ENCODE peak calls at places on chromosome 20, in four cellular contexts. Q, P, E and J are unnamed samples.

GRCh38 chr20:20531283-20531682 is 163.4 kb downstream of the INSM1 start:
- DNase-seq in Q (no peak), E (no peak), P (no peak), J (no peak)

GRCh38 chr20:47821481-47822100 is 36.3 kb upstream of the SULF2 start:
- DNase-seq in P (peak; percentile 52), E (peak; percentile 36), Q (no peak), J (no peak)

GRCh38 chr20:37898301-37899104 is 4.4 kb upstream of the VSTM2L start:
- DNase-seq in P (no peak), E (no peak), Q (no peak), J (no peak)

GRCh38 chr20:20367681-20368413 is at the start of gene INSM1:
- DNase-seq in Q (no peak), E (no peak), P (no peak), J (no peak)

GRCh38 chr20:1119524-1119923 is 1.1 kb downstream of the PSMF1 start:
- DNase-seq in Q (no peak), P (no peak), E (no peak), J (no peak)

GRCh38 chr20:48465271-48465670 is 362.5 kb downstream of the PREX1 start:
- DNase-seq in P (peak; percentile 4), E (peak; percentile 10), Q (no peak), J (no peak)

GRCh38 chr20:19978511-19979210 is 38.5 kb upstream of the NAA20 start:
- DNase-seq in E (no peak), Q (no peak), P (no peak), J (no peak)

GRCh38 chr20:49381558-49382493 is 100.6 kb downstream of the KCNB1 start:
- DNase-seq in P (peak; percentile 96), Q (no peak), E (no peak), J (peak; percentile 87)

GRCh38 chr20:63737940-63738686 is 1.5 kb upstream of the SLC2A4RG start:
- DNase-seq in P (peak; percentile 75), Q (peak; percentile 29), E (peak; percentile 88), J (no peak)

GRCh38 chr20:8515810-8516435 is 383.9 kb downstream of the PLCB1 start:
- DNase-seq in E (no peak), Q (no peak), P (no peak), J (no peak)

GRCh38 chr20:45497971-45498494 is 17.4 kb downstream of the SPINT3 start:
- DNase-seq in P (no peak), E (no peak), Q (no peak), J (no peak)

GRCh38 chr20:61127311-61128044 is 124.6 kb upstream of the CDH4 start:
- DNase-seq in Q (no peak), E (no peak), P (no peak), J (no peak)

GRCh38 chr20:7248392-7248992 is 481.0 kb downstream of the BMP2 start:
- DNase-seq in Q (no peak), E (no peak), P (peak; percentile 63), J (no peak)

GRCh38 chr20:17835941-17836861 is 132.4 kb downstream of the SNX5 start:
- DNase-seq in P (peak; percentile 94), Q (no peak), E (no peak), J (no peak)

GRCh38 chr20:2108987-2109386 is 7.4 kb downstream of the STK35 start:
- DNase-seq in Q (no peak), E (no peak), P (no peak), J (no peak)

GRCh38 chr20:62136283-62137091 is 6.7 kb downstream of the PSMA7 start:
- DNase-seq in E (peak; percentile 88), P (no peak), Q (no peak), J (peak; percentile 63)
- TF ChIP-seq POLR2A in E (no peak), P (no peak), Q (peak; percentile 62), J (no peak)

DNA sequence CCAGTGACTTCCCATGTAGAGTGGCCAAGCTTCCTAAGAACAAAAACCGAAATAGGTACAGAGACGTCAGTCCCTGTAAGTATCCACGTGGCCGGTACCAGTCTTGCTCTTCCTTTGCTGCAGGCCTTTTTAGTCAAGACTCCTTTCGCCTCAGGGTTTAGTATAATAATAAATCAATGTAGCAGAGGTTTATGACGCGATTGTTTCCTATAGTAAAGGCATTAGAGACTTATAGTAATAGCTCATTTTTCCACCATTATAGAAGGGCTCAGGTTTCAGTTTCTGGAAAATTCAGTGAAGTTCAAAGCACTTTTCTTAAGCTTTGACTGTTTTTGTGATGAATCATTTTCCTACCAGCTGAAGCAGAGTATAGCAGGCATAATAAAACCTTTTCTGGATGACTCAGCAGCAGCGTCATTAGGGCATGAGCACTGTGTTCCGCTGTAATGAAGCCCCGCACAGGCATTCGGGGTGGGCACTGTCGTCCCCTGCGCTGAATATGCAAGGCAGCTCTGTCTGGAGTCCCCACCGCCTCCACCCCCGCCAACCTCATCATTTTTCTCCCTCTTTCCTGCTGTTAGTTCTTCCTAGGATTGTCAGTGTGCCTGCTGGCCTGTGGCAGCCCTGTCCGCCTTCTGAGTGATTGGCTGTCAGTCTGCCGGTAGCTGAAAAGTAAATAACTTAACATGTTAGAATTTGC is 51.3 kb downstream of the PTPN1 start:
- DNase-seq in E (no peak), Q (no peak), P (peak; percentile 85), J (no peak)
- TF ChIP-seq POLR2AphosphoS5 in E (no peak), Q (no peak), P (peak; percentile 43), J (no peak)

DNA sequence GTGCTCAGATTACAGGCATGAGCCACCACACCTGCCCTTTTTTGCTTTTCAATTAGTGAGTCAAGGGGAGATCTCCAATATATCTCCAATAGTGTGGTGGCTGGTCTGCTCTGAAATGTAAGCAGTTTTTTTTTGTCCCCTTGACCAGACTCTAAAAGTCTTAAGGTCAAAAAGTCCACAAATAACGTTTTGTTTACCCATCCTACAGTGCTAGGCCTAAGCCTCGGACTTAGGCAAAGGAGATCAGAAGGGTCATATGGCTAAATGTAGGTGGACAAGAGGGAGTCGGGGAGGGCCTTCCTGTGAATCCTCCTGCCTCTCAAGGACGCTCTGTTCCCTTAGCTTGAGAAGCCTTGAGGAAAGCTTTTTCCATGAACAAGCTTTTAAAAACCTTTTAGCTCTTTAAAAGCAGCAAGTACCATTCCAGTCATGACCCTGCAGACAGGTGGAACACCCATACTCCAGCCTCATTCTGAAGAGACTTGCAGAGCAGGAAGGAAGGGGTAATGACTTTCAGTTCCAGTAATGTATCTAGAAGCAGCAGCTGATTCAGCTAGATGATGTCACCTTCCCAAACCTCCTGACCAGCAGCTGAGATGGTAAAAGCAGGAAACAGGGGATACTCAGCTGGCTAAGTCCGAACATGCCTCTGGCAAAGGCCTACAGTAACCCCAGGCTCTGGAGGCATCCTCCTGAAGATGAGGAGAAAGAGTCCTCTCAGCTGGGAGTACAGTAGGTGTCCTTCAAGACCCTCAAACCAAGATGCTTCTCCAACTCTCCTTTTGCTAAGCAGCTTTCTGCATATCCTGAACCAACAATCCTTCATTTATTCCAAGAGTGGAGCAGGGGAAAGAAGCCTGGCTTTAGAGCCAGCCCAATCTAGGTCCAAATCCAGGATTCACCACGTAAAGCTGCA is 23.6 kb downstream of the BCL2L1 start:
- DNase-seq in Q (no peak), E (no peak), P (peak; percentile 86), J (peak; percentile 74)
- TF ChIP-seq POLR2A in Q (no peak), E (no peak), P (no peak), J (no peak)

GRCh38 chr20:32464401-32465091 is 106.4 kb downstream of the ASXL1 start:
- DNase-seq in E (peak; percentile 52), Q (no peak), P (no peak), J (no peak)

GRCh38 chr20:32463642-32464400 is 105.7 kb downstream of the ASXL1 start:
- DNase-seq in E (peak; percentile 69), P (peak; percentile 90), Q (no peak), J (no peak)

GRCh38 chr20:32462900-32463641 is 104.9 kb downstream of the ASXL1 start:
- DNase-seq in Q (no peak), E (peak; percentile 55), P (peak; percentile 86), J (no peak)

GRCh38 chr20:32466739-32467505 is 108.8 kb downstream of the ASXL1 start:
- DNase-seq in P (no peak), E (no peak), Q (no peak), J (no peak)

GRCh38 chr20:32465092-32465900 is 107.2 kb downstream of the ASXL1 start:
- DNase-seq in Q (no peak), P (peak; percentile 92), E (peak; percentile 86), J (peak; percentile 79)
- TF ChIP-seq POLR2AphosphoS5 in Q (no peak), P (no peak), E (peak; percentile 73), J (no peak)

GRCh38 chr20:25195962-25196700 is 619 bp downstream of the ENTPD6 start:
- DNase-seq in P (no peak), Q (no peak), E (no peak), J (peak; percentile 72)

GRCh38 chr20:25197870-25198190 is 2.3 kb downstream of the ENTPD6 start:
- DNase-seq in Q (no peak), E (no peak), P (no peak), J (no peak)

GRCh38 chr20:25195014-25195961 is at the start of gene ENTPD6:
- DNase-seq in E (peak; percentile 96), Q (peak; percentile 98), P (peak; percentile 97), J (peak; percentile 88)

GRCh38 chr20:25197173-25197869 is 1.8 kb downstream of the ENTPD6 start:
- DNase-seq in Q (no peak), P (no peak), E (peak; percentile 72), J (no peak)

GRCh38 chr20:25196701-25197120 is 1.2 kb downstream of the ENTPD6 start:
- DNase-seq in P (no peak), E (peak; percentile 82), Q (no peak), J (no peak)
- TF ChIP-seq POLR2A in P (no peak), E (no peak), Q (no peak), J (no peak)

GRCh38 chr20:52404676-52405075 is 213.1 kb upstream of the ZFP64 start:
- DNase-seq in Q (no peak), P (no peak), E (no peak), J (no peak)

GRCh38 chr20:52411611-52412010 is 220.0 kb upstream of the ZFP64 start:
- DNase-seq in P (no peak), Q (no peak), E (no peak), J (no peak)

GRCh38 chr20:52405417-52405816 is 213.8 kb upstream of the ZFP64 start:
- DNase-seq in Q (no peak), E (no peak), P (no peak), J (no peak)

GRCh38 chr20:52410746-52411317 is 219.3 kb upstream of the ZFP64 start:
- DNase-seq in P (no peak), E (no peak), Q (no peak), J (no peak)

DNA sequence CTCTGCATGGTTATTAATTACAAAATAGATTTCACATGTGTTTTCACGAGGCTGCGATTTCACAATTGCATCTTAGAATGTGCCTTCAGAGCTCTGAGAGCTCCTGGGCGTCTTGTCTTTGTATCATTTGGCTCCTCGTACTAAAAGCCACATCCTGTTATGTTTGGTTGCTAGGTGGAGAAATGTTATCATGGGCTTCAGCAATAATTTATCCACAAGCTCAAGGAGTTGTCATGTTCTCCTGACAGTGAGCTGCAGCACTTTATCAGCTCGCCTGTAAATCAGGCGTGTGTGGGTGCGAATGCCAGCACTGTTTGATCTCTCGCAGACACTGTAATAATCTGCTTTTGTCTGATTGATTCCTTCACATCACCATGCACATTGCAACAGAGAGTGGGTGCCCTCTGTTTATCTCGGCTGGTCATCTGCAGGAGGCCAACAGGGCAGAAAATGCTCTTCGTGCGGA is 218.6 kb upstream of the ZFP64 start:
- DNase-seq in P (no peak), Q (no peak), E (no peak), J (no peak)
- TF ChIP-seq POLR2AphosphoS5 in P (no peak), Q (no peak), E (no peak), J (peak; percentile 24)